ENCODE peak calls at places on chromosomes 1 and 21, in five cellular contexts. N is adipocyte; P is CD4-positive, alpha-beta memory T cell; K is ovary; T is sigmoid colon. Z is an unnamed sample. For H3K4me1, the result is how much of the 10 kb centered on the place peaks cover.

GRCh38 chr1:7669559-7670208 is 101.4 kb upstream of the VAMP3 start:
- DNase-seq in N (peak), P (peak), K (peak), T (no peak), Z (peak)

GRCh38 chr1:169106095-169106920 is at the start of gene ATP1B1:
- DNase-seq in N (peak), P (peak), K (peak), T (peak), Z (peak)

GRCh38 chr1:94970783-94971182 is 43.9 kb upstream of the CNN3 start:
- DNase-seq in N (peak), P (no peak), K (no peak), T (no peak), Z (no peak)

GRCh38 chr1:53740621-53741105 is 1.7 kb upstream of the GLIS1 start:
- DNase-seq in N (peak), P (no peak), K (no peak), T (no peak), Z (no peak)

GRCh38 chr1:200512191-200512590 is 102.4 kb upstream of the ZNF281 start:
- DNase-seq in N (peak), P (no peak), K (no peak), T (no peak), Z (no peak)

GRCh38 chr1:46096269-46097148 is 35.9 kb downstream of the PIK3R3 start:
- DNase-seq in N (no peak), P (no peak), K (no peak), T (no peak), Z (no peak)

GRCh38 chr1:84753516-84754375 is 63.5 kb upstream of the SSX2IP start:
- DNase-seq in N (peak), P (peak), K (peak), T (peak), Z (peak)

GRCh38 chr1:115877511-115877910 is 36.6 kb upstream of the NHLH2 start:
- DNase-seq in N (no peak), P (no peak), K (no peak), T (no peak), Z (no peak)

GRCh38 chr1:215104283-215104682 is 21.7 kb downstream of the KCNK2 start:
- DNase-seq in N (peak), P (no peak), K (no peak), T (no peak), Z (peak)

GRCh38 chr1:26498894-26499293 is 26.7 kb downstream of the HMGN2 start:
- DNase-seq in N (no peak), P (no peak), K (no peak), T (no peak), Z (no peak)

GRCh38 chr1:10726355-10726754 is 70.1 kb downstream of the CASZ1 start:
- DNase-seq in N (no peak), P (no peak), K (no peak), T (peak), Z (no peak)

GRCh38 chr1:211735208-211736170 is 60.1 kb upstream of the NEK2 start:
- DNase-seq in N (peak), P (no peak), K (peak), T (peak), Z (peak)

GRCh38 chr1:33137800-33138199 is 44.0 kb downstream of the TRIM62 start:
- DNase-seq in N (peak), P (peak), K (peak), T (no peak), Z (no peak)

GRCh38 chr1:119293777-119294176 is 74.8 kb upstream of the HAO2 start:
- DNase-seq in N (no peak), P (no peak), K (no peak), T (no peak), Z (no peak)

GRCh38 chr21:16789636-16790035 is 723.2 kb upstream of the CXADR start:
- DNase-seq in N (no peak), P (no peak), K (no peak), T (no peak), Z (no peak)

GRCh38 chr1:203628185-203628996 is 1.8 kb downstream of the ATP2B4 start:
- DNase-seq in N (peak), P (no peak), K (peak), T (peak), Z (peak)
- H3K4me1 ChIP-seq in N (under half), P (half or more), K (under half), T (half or more), Z (under half)

DNA sequence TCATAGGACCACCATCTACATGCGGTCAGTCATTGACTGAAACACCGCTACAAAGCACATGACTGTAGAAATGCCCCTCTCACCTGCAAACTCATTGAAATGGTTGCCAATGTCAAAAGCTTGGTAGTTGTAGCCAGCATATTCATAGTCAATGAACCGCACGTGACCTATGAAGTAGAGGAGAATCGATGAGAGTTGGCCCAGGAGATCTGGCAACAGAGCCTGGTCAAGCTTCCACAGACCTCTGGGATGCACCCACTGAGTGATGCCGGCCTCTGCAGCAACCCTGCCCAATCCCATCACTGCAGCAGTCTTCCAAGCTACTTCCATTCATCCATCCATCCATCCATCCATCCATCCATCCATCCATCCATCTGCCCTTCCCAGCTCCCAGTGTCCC is 11.9 kb downstream of the ETNK2 start:
- DNase-seq in N (no peak), P (no peak), K (no peak), T (no peak), Z (no peak)
- H3K4me1 ChIP-seq in N (under half), P (under half), K (under half), T (under half), Z (under half)

DNA sequence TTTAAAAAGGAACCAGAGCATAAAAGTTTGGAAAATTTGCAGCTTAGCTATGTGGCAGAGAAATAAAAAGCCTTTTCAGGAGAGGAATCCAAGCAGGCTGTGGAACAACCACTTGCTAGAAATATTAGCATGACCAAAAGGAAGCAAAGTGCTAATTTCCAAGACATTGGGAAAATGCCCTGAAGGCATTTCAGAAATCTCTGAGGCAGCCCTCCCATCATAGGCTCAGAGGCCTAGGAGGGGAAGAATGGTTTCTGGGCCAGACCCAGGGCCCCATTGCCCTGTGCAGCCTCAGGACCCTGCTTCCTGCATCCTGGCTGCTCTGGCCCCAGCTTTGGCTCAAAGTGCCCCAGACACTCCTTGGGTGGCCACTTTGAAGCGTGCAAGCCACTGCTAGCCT is 56.8 kb downstream of the TENT5C start:
- DNase-seq in N (no peak), P (no peak), K (no peak), T (no peak), Z (no peak)
- H3K4me1 ChIP-seq in N (under half), P (half or more), K (under half), T (under half), Z (under half)

DNA sequence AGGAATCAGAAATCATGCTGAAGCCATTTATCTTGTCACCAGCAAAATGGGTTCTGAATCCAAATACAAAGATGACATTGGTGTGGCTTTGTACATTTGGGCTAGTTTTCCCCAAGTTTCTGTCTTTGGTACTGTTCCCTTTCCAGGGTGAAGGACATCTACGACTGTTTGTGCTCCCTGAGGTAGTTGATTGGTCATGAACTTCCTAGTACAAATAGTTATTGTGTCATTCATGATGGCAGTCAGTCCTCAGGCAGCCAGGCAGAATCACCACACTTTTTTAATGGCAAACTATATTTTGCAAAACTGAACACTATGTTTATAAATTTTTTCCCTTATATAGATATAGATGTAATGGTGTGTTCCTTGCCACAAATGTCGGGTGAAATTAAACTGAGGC is 46.0 kb downstream of the CEP350 start:
- DNase-seq in N (no peak), P (no peak), K (no peak), T (no peak), Z (no peak)
- H3K4me1 ChIP-seq in N (under half), P (under half), K (under half), T (under half), Z (under half)

GRCh38 chr1:230210979-230211336 is 143.9 kb downstream of the GALNT2 start:
- DNase-seq in N (no peak), P (no peak), K (no peak), T (no peak), Z (no peak)
- H3K4me1 ChIP-seq in N (under half), P (under half), K (under half), T (under half), Z (under half)

GRCh38 chr1:226952121-226952441 is 12.0 kb downstream of the COQ8A start:
- DNase-seq in N (no peak), P (no peak), K (no peak), T (no peak), Z (peak)

GRCh38 chr1:226953175-226953800 is 13.2 kb downstream of the COQ8A start:
- DNase-seq in N (no peak), P (no peak), K (no peak), T (no peak), Z (peak)

GRCh38 chr1:226956942-226957713 is 17.0 kb downstream of the COQ8A start:
- DNase-seq in N (no peak), P (no peak), K (no peak), T (no peak), Z (peak)

GRCh38 chr1:226954777-226955176 is 14.7 kb downstream of the COQ8A start:
- DNase-seq in N (no peak), P (no peak), K (no peak), T (no peak), Z (no peak)

GRCh38 chr1:226954337-226954736 is 14.2 kb downstream of the COQ8A start:
- DNase-seq in N (no peak), P (no peak), K (no peak), T (no peak), Z (no peak)
- H3K4me1 ChIP-seq in N (under half), P (under half), K (under half), T (under half), Z (under half)

GRCh38 chr1:97396463-97396862 is 524.4 kb downstream of the DPYD start:
- DNase-seq in N (no peak), P (no peak), K (no peak), T (no peak), Z (no peak)
- H3K4me1 ChIP-seq in N (under half), P (under half), K (under half), T (under half), Z (under half)

DNA sequence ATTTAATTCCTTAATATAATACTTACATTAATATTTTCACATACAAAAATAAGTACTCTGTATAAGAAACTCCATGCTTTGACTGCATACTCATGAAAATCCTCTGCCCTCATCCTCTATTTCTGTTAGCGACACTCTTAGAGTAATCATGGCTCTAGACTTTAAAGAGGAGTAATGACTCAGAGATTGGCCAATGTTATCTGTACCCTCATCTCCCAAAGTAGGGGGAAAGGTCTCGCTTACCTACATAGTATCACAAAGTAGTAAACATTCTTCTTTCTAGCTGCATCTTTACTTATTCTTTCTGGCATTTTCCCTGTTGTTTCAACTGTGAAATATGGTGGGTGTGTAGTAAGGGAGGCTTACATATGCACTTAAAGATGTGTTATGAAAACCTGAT is 29.8 kb upstream of the SPAG17 start:
- DNase-seq in N (no peak), P (no peak), K (no peak), T (no peak), Z (no peak)
- H3K4me1 ChIP-seq in N (under half), P (under half), K (under half), T (under half), Z (under half)

GRCh38 chr1:39158330-39159086 is 46.0 kb upstream of the MACF1 start:
- DNase-seq in N (peak), P (no peak), K (no peak), T (no peak), Z (no peak)
- H3K4me1 ChIP-seq in N (under half), P (under half), K (under half), T (half or more), Z (under half)